ENCODE peak calls at places on chromosome 9, in nine cellular contexts. V is endodermal cell, U is brain microvascular endothelial cell, O is lower leg skin, K is bronchial epithelial cell, X is body of pancreas, F is epithelial cell of esophagus, T is IMR-90, C is fibroblast of mammary gland. H is an unnamed sample.

GRCh38 chr9:27184556-27185351 is 75.7 kb downstream of the TEK start:
- DNase-seq in V (no peak), U (peak), O (no peak), K (no peak), X (peak), F (peak), T (no peak), C (peak), H (no peak)

GRCh38 chr9:94787268-94787667 is 60.8 kb downstream of the AOPEP start:
- DNase-seq in V (no peak), U (no peak), O (no peak), K (peak), X (no peak), F (peak), T (no peak), C (no peak), H (no peak)

GRCh38 chr9:94912700-94913249 is 186.3 kb downstream of the AOPEP start:
- DNase-seq in V (peak), U (peak), O (peak), K (peak), X (peak), F (peak), T (peak), C (peak), H (no peak)

GRCh38 chr9:17135578-17135904 is 701 bp downstream of the CNTLN start:
- DNase-seq in V (no peak), U (peak), O (peak), K (no peak), X (no peak), F (no peak), T (no peak), C (peak), H (no peak)

GRCh38 chr9:119284118-119284517 is 85.1 kb downstream of the BRINP1 start:
- DNase-seq in V (peak), U (no peak), O (no peak), K (no peak), X (no peak), F (no peak), T (no peak), C (peak), H (no peak)

GRCh38 chr9:33445941-33446506 is 1.4 kb downstream of the AQP3 start:
- DNase-seq in V (no peak), U (no peak), O (no peak), K (no peak), X (no peak), F (no peak), T (no peak), C (no peak), H (no peak)

GRCh38 chr9:15157371-15157770 is 149.6 kb downstream of the TTC39B start:
- DNase-seq in V (no peak), U (no peak), O (no peak), K (peak), X (no peak), F (no peak), T (no peak), C (peak), H (no peak)

GRCh38 chr9:87547665-87548064 is 50.0 kb downstream of the DAPK1 start:
- DNase-seq in V (no peak), U (peak), O (no peak), K (peak), X (peak), F (peak), T (no peak), C (no peak), H (no peak)

GRCh38 chr9:21455320-21455719 is 15.1 kb downstream of the IFNA1 start:
- DNase-seq in V (peak), U (peak), O (no peak), K (no peak), X (no peak), F (peak), T (peak), C (peak), H (no peak)

GRCh38 chr9:93132287-93132927 is 1.6 kb downstream of the NINJ1 start:
- DNase-seq in V (peak), U (no peak), O (peak), K (no peak), X (peak), F (peak), T (no peak), C (peak), H (no peak)

GRCh38 chr9:92770005-92770995 is 5.7 kb upstream of the BICD2 start:
- DNase-seq in V (peak), U (no peak), O (peak), K (peak), X (no peak), F (peak), T (no peak), C (peak), H (no peak)

GRCh38 chr9:127877566-127877998 is at the start of gene AK1:
- DNase-seq in V (peak), U (peak), O (peak), K (no peak), X (peak), F (peak), T (peak), C (peak), H (no peak)

GRCh38 chr9:78707481-78707977 is 410.6 kb downstream of the PSAT1 start:
- DNase-seq in V (no peak), U (no peak), O (no peak), K (no peak), X (no peak), F (no peak), T (peak), C (no peak), H (no peak)

GRCh38 chr9:11821541-11821940 is 871.6 kb upstream of the TYRP1 start:
- DNase-seq in V (no peak), U (no peak), O (no peak), K (no peak), X (peak), F (no peak), T (no peak), C (peak), H (no peak)

GRCh38 chr9:86865957-86866356 is 81.3 kb downstream of the GAS1 start:
- DNase-seq in V (no peak), U (no peak), O (no peak), K (no peak), X (no peak), F (no peak), T (no peak), C (no peak), H (no peak)

GRCh38 chr9:122263699-122264349 is 816 bp downstream of the RBM18 start:
- DNase-seq in V (no peak), U (no peak), O (no peak), K (no peak), X (no peak), F (peak), T (peak), C (peak), H (no peak)

GRCh38 chr9:6955251-6955921 is 197.6 kb downstream of the KDM4C start:
- DNase-seq in V (no peak), U (peak), O (no peak), K (no peak), X (no peak), F (no peak), T (peak), C (peak), H (no peak)

GRCh38 chr9:99025616-99026270 is 79.2 kb upstream of the TGFBR1 start:
- DNase-seq in V (no peak), U (no peak), O (no peak), K (no peak), X (no peak), F (no peak), T (no peak), C (no peak), H (no peak)

GRCh38 chr9:37645903-37646506 is 4.7 kb upstream of the FRMPD1 start:
- DNase-seq in V (no peak), U (no peak), O (no peak), K (no peak), X (no peak), F (no peak), T (no peak), C (no peak), H (no peak)

GRCh38 chr9:14677872-14678271 is 15.4 kb downstream of the ZDHHC21 start:
- DNase-seq in V (no peak), U (no peak), O (no peak), K (no peak), X (no peak), F (no peak), T (no peak), C (no peak), H (no peak)

GRCh38 chr9:116873441-116873840 is 186.3 kb downstream of the TRIM32 start:
- DNase-seq in V (no peak), U (no peak), O (no peak), K (no peak), X (no peak), F (no peak), T (no peak), C (no peak), H (no peak)

GRCh38 chr9:109766351-109766750 is 13.6 kb upstream of the PALM2AKAP2 start:
- DNase-seq in V (no peak), U (peak), O (no peak), K (peak), X (no peak), F (peak), T (peak), C (peak), H (no peak)

GRCh38 chr9:20112367-20112766 is 323.5 kb upstream of the SLC24A2 start:
- DNase-seq in V (no peak), U (no peak), O (no peak), K (no peak), X (no peak), F (peak), T (no peak), C (no peak), H (no peak)

GRCh38 chr9:5402217-5402616 is 35.5 kb downstream of the PLGRKT start:
- DNase-seq in V (no peak), U (no peak), O (no peak), K (no peak), X (no peak), F (no peak), T (no peak), C (no peak), H (no peak)
- TF ChIP-seq CTCF in V (peak), U (no peak), O (no peak), K (no peak), X (no peak), F (no peak), T (no peak), C (no peak), H (no peak)

GRCh38 chr9:120490888-120491595 is 88.9 kb downstream of the CDK5RAP2 start:
- DNase-seq in V (peak), U (no peak), O (no peak), K (no peak), X (no peak), F (no peak), T (no peak), C (peak), H (no peak)
- TF ChIP-seq CTCF in V (peak), U (no peak), O (no peak), K (no peak), X (no peak), F (no peak), T (no peak), C (no peak), H (no peak)

DNA sequence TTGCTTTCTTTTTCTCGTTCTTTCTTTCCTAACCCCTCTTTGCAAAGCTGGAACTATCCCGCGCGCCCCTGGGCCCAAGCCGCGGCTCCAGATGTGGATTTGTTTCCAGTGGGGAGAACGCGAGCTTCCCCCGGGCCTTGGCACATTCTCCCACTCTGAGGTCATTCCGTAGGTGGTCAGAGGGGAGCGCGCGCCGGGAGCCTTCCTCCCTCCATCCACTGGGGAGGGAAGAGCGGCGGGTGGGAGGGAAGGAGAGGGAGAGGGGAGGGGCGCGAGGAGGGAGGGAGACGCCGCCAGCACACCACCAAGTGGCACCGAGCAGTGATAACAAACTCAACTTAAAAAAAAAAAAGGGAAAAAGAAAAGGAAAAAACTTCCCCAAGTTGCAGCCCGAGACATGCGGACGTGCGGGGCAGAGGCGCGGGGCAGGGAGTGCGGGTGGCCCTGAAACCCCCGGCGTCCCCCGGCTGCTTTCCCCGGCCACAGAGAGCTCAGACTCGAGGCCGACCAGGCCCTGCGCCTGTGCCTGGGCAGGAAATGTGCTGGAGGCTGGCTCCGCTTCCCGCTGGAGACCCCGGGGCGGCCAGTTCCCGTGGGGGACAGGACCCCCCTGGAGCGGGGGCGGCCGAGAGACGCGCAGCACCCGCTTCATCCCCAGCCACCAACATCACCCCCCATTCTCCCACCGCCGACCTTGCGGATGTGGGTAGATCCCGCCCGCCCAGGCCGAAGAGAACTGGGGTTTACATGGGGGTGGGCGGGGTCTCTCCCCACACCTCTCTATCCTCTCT is 3.1 kb downstream of the IER5L start:
- DNase-seq in V (peak), U (peak), O (peak), K (peak), X (peak), F (peak), T (peak), C (peak), H (no peak)
- TF ChIP-seq CTCF in V (no peak), U (peak), O (no peak), K (peak), X (peak), F (peak), T (peak), C (no peak), H (no peak)

DNA sequence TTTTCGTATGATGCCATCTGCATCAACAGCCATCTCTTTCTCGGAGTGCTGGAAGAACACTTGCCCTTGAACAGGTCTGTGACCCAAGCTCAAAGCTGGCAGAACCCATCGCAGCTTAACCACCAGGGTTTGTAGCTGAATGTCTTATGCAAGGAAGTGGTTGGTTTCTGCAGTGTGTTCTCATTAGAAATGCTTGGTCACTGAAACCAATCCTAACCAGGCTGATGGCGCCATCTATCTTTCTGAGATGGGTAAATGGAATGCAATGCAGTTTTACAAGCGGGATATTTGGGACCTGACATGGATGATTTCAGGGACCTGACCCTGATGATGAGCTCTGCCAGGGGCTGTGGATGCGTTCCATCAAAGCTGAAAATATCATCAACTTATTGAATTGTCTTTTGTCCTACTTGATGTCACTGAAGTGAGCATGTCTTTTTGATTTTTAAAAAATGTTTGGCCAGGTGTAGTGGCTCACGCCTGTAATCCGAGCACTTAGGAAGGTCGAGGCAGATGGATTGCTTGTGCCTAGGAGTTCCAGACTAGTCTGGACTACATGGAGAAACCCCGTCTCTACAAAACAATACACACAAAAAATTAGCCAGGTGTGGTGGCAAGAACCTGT is 28.7 kb downstream of the DMRT3 start:
- DNase-seq in V (peak), U (peak), O (no peak), K (peak), X (peak), F (peak), T (peak), C (peak), H (no peak)
- TF ChIP-seq CTCF in V (peak), U (peak), O (no peak), K (peak), X (peak), F (peak), T (peak), C (peak), H (no peak)

DNA sequence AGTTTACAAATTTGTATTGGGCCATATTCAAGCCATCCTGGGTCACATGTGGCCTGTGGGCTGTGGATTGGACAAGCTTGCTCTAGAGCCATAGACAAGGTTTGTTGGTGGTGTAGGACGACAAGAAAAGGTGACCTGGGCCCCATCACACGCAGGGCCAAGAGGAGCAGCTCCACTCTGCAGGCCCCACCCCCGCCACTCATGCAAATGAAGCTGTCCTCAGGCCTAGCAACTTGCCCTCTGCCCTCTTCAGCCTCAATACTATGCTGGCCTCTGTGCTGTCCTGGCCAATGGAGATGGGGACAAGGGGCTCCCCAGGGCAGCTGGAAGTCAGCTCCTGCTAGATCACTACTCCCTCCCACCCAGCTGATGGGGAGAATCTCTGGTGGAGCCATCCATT is 55.2 kb upstream of the TMEM252 start:
- DNase-seq in V (peak), U (no peak), O (no peak), K (no peak), X (no peak), F (no peak), T (no peak), C (no peak), H (no peak)
- TF ChIP-seq CTCF in V (no peak), U (no peak), O (no peak), K (no peak), X (no peak), F (no peak), T (no peak), C (no peak), H (no peak)

DNA sequence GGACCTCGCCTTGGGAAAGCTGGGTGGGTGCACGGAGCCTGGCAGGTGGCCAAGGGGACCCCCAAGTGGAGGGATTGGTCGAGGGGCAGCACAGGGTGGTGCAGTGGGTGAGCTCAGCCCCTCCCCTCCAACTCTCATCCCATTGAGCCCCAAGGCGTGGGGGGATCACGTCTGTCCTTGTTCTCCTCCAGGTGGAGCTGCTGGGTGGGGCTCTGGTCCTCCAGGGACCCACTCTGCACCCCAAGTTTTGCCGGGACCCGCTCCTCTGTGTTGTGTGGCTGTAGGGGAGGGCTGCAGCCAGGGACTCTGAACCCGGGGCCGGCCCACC is 3.6 kb upstream of the FUT7 start:
- DNase-seq in V (no peak), U (no peak), O (no peak), K (no peak), X (no peak), F (no peak), T (no peak), C (no peak), H (no peak)
- TF ChIP-seq CTCF in V (no peak), U (no peak), O (no peak), K (no peak), X (no peak), F (no peak), T (no peak), C (no peak), H (no peak)